ENCODE peak calls at places on chromosomes 1 and 21, in nine cellular contexts. One of them, this sample, is unnamed.

GRCh38 chr1:119988316-119989067 is 81.0 kb downstream of the NOTCH2 start:
- DNase-seq in heart right ventricle: no peak
- DNase-seq in SK-N-MC: no peak
- DNase-seq in neuronal stem cell: no peak
- DNase-seq in H9: no peak
- DNase-seq in CD4-positive, CD25-positive, alpha-beta regulatory T cell: no peak
- DNase-seq in PC-9: no peak
- DNase-seq in GM23338: no peak
- DNase-seq in CD4-positive, alpha-beta memory T cell: no peak
- DNase-seq in this sample: no peak

GRCh38 chr1:32066489-32066873 is 6.3 kb upstream of the TMEM39B start:
- DNase-seq in neuronal stem cell: no peak
- DNase-seq in H9: no peak
- DNase-seq in PC-9: peak
- DNase-seq in GM23338: no peak
- DNase-seq in SK-N-MC: no peak
- DNase-seq in heart right ventricle: peak
- DNase-seq in CD4-positive, alpha-beta memory T cell: peak
- DNase-seq in CD4-positive, CD25-positive, alpha-beta regulatory T cell: peak
- DNase-seq in this sample: no peak

GRCh38 chr1:184033136-184033469 is 4.4 kb downstream of the COLGALT2 start:
- DNase-seq in heart right ventricle: no peak
- DNase-seq in CD4-positive, alpha-beta memory T cell: no peak
- DNase-seq in neuronal stem cell: no peak
- DNase-seq in SK-N-MC: no peak
- DNase-seq in GM23338: no peak
- DNase-seq in CD4-positive, CD25-positive, alpha-beta regulatory T cell: no peak
- DNase-seq in PC-9: no peak
- DNase-seq in H9: no peak
- DNase-seq in this sample: no peak

GRCh38 chr1:8625480-8625879 is 192.0 kb downstream of the RERE start:
- DNase-seq in neuronal stem cell: no peak
- DNase-seq in heart right ventricle: no peak
- DNase-seq in GM23338: no peak
- DNase-seq in PC-9: no peak
- DNase-seq in CD4-positive, alpha-beta memory T cell: no peak
- DNase-seq in H9: no peak
- DNase-seq in CD4-positive, CD25-positive, alpha-beta regulatory T cell: no peak
- DNase-seq in SK-N-MC: no peak
- DNase-seq in this sample: no peak

GRCh38 chr1:107430540-107431228 is 289.8 kb downstream of the NTNG1 start:
- DNase-seq in PC-9: peak
- DNase-seq in neuronal stem cell: peak
- DNase-seq in CD4-positive, CD25-positive, alpha-beta regulatory T cell: peak
- DNase-seq in CD4-positive, alpha-beta memory T cell: no peak
- DNase-seq in heart right ventricle: peak
- DNase-seq in GM23338: peak
- DNase-seq in SK-N-MC: peak
- DNase-seq in H9: no peak
- DNase-seq in this sample: peak

GRCh38 chr21:17612023-17612564 is 607 bp downstream of the BTG3 start:
- DNase-seq in CD4-positive, alpha-beta memory T cell: no peak
- DNase-seq in PC-9: no peak
- DNase-seq in H9: peak
- DNase-seq in neuronal stem cell: peak
- DNase-seq in CD4-positive, CD25-positive, alpha-beta regulatory T cell: peak
- DNase-seq in GM23338: peak
- DNase-seq in SK-N-MC: no peak
- DNase-seq in heart right ventricle: peak
- DNase-seq in this sample: peak

GRCh38 chr1:27686223-27686990 is 14.4 kb upstream of the IFI6 start:
- DNase-seq in CD4-positive, CD25-positive, alpha-beta regulatory T cell: peak
- DNase-seq in GM23338: peak
- DNase-seq in CD4-positive, alpha-beta memory T cell: no peak
- DNase-seq in PC-9: peak
- DNase-seq in SK-N-MC: no peak
- DNase-seq in neuronal stem cell: no peak
- DNase-seq in H9: no peak
- DNase-seq in heart right ventricle: no peak
- DNase-seq in this sample: peak

GRCh38 chr1:151568626-151569088 is 28.5 kb downstream of the TUFT1 start:
- DNase-seq in PC-9: no peak
- DNase-seq in SK-N-MC: no peak
- DNase-seq in neuronal stem cell: no peak
- DNase-seq in heart right ventricle: no peak
- DNase-seq in CD4-positive, CD25-positive, alpha-beta regulatory T cell: peak
- DNase-seq in CD4-positive, alpha-beta memory T cell: peak
- DNase-seq in H9: no peak
- DNase-seq in GM23338: no peak
- DNase-seq in this sample: no peak

GRCh38 chr1:178532392-178532791 is 19.5 kb downstream of the TEX35 start:
- DNase-seq in GM23338: peak
- DNase-seq in heart right ventricle: peak
- DNase-seq in SK-N-MC: peak
- DNase-seq in neuronal stem cell: peak
- DNase-seq in H9: peak
- DNase-seq in CD4-positive, CD25-positive, alpha-beta regulatory T cell: peak
- DNase-seq in CD4-positive, alpha-beta memory T cell: peak
- DNase-seq in PC-9: peak
- DNase-seq in this sample: peak

GRCh38 chr1:210377934-210378333 is 49.2 kb downstream of the HHAT start:
- DNase-seq in PC-9: no peak
- DNase-seq in GM23338: no peak
- DNase-seq in CD4-positive, alpha-beta memory T cell: no peak
- DNase-seq in heart right ventricle: no peak
- DNase-seq in neuronal stem cell: no peak
- DNase-seq in SK-N-MC: no peak
- DNase-seq in H9: no peak
- DNase-seq in CD4-positive, CD25-positive, alpha-beta regulatory T cell: no peak
- DNase-seq in this sample: no peak
- H3K27ac ChIP-seq in PC-9: no peak
- H3K27ac ChIP-seq in GM23338: no peak
- H3K27ac ChIP-seq in CD4-positive, alpha-beta memory T cell: no peak
- H3K27ac ChIP-seq in heart right ventricle: no peak
- H3K27ac ChIP-seq in neuronal stem cell: peak
- H3K27ac ChIP-seq in SK-N-MC: no peak
- H3K27ac ChIP-seq in H9: no peak
- H3K27ac ChIP-seq in CD4-positive, CD25-positive, alpha-beta regulatory T cell: no peak
- H3K27ac ChIP-seq in this sample: no peak

DNA sequence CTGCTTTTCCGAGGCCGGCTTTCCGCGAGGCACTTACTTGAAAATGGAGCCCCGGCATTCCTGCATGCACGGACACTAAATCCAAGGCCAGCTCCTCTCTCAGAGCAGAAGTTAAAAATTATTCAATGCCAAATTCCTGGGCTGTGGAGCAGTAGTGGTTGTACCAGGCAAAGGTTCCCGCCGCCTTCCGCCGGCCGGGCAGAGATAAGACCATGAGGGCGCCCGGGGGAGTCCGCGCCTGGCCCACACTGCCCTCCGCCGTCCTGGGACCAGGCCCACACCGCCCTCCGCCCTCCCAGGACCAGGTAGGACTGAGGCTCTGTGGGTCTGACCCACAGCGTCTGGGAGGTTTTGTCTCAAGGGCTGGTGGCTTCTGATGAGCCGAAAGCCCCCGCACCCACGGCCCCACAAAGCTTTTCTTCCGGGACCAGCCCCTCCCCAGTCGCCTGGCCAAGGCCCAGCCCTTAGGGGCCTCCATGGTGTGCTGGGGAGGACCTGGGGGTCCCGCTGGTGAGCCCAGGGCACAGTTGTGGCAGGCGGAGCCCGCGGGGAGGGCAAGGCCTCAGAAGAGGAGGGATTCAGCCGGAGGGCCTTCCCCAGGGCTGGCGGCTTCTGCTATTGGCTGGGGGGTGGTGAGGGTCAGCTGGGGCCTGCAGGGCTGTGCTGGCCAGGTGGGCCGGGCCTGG is 12.7 kb upstream of the C1orf159 start:
- DNase-seq in CD4-positive, CD25-positive, alpha-beta regulatory T cell: no peak
- DNase-seq in neuronal stem cell: no peak
- DNase-seq in heart right ventricle: no peak
- DNase-seq in GM23338: no peak
- DNase-seq in PC-9: no peak
- DNase-seq in H9: no peak
- DNase-seq in CD4-positive, alpha-beta memory T cell: no peak
- DNase-seq in SK-N-MC: no peak
- DNase-seq in this sample: no peak
- H3K27ac ChIP-seq in CD4-positive, CD25-positive, alpha-beta regulatory T cell: no peak
- H3K27ac ChIP-seq in neuronal stem cell: no peak
- H3K27ac ChIP-seq in heart right ventricle: no peak
- H3K27ac ChIP-seq in GM23338: no peak
- H3K27ac ChIP-seq in PC-9: no peak
- H3K27ac ChIP-seq in H9: no peak
- H3K27ac ChIP-seq in CD4-positive, alpha-beta memory T cell: no peak
- H3K27ac ChIP-seq in SK-N-MC: no peak
- H3K27ac ChIP-seq in this sample: no peak

DNA sequence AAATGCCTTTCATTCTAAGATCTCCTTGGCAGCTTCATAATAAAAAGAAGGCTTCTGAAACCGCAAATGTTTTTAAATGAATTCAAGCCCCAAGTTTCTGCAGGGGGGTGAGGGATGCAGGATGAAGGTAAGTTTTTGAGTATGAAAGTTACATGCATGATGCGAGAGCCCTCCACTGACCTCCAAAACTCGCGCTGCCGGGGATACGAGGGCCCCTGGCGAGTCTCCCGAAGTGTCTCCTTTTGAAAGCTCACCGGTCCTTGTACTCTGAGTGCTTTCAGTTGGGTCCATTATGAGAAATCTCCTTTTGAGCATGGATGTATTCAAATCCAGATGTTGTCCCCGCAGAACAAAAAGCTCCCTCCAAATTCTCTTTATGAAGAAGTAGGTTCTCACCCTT is 18.9 kb upstream of the ZC3H12A start:
- DNase-seq in SK-N-MC: no peak
- DNase-seq in GM23338: no peak
- DNase-seq in H9: no peak
- DNase-seq in heart right ventricle: no peak
- DNase-seq in CD4-positive, alpha-beta memory T cell: no peak
- DNase-seq in CD4-positive, CD25-positive, alpha-beta regulatory T cell: no peak
- DNase-seq in PC-9: no peak
- DNase-seq in neuronal stem cell: no peak
- DNase-seq in this sample: no peak
- H3K27ac ChIP-seq in SK-N-MC: no peak
- H3K27ac ChIP-seq in GM23338: peak
- H3K27ac ChIP-seq in H9: no peak
- H3K27ac ChIP-seq in heart right ventricle: no peak
- H3K27ac ChIP-seq in CD4-positive, alpha-beta memory T cell: no peak
- H3K27ac ChIP-seq in CD4-positive, CD25-positive, alpha-beta regulatory T cell: no peak
- H3K27ac ChIP-seq in PC-9: peak
- H3K27ac ChIP-seq in neuronal stem cell: no peak
- H3K27ac ChIP-seq in this sample: no peak

DNA sequence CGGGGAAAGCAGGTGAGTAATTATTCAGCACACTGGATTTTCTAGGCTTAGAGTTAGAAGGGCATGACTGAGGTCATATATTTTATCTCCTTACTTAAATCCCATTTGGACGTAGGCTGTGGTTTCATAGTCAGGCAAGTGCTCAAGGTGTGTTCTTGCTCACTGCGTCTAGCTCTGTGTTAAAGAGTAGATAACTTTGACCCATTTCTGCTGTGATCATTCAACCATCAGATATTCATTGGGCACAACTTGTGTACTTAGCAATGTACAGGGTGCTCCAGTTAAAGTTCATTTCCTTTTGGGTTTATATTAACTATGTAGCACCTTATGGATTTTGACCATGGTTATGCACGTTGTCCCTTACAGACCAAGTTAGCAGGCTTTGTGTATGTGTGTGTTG is 14.6 kb downstream of the PFKFB2 start:
- DNase-seq in CD4-positive, CD25-positive, alpha-beta regulatory T cell: no peak
- DNase-seq in PC-9: no peak
- DNase-seq in SK-N-MC: no peak
- DNase-seq in heart right ventricle: no peak
- DNase-seq in H9: no peak
- DNase-seq in neuronal stem cell: no peak
- DNase-seq in GM23338: no peak
- DNase-seq in CD4-positive, alpha-beta memory T cell: no peak
- DNase-seq in this sample: peak
- H3K27ac ChIP-seq in CD4-positive, CD25-positive, alpha-beta regulatory T cell: no peak
- H3K27ac ChIP-seq in PC-9: no peak
- H3K27ac ChIP-seq in SK-N-MC: no peak
- H3K27ac ChIP-seq in heart right ventricle: no peak
- H3K27ac ChIP-seq in H9: no peak
- H3K27ac ChIP-seq in neuronal stem cell: no peak
- H3K27ac ChIP-seq in GM23338: no peak
- H3K27ac ChIP-seq in CD4-positive, alpha-beta memory T cell: no peak
- H3K27ac ChIP-seq in this sample: no peak

This sample was measured in endodermal cell.